ENCODE peak calls at places on chromosomes 7 and 10, in four cellular contexts. V is fibroblast of mammary gland, O is A549, I is AG10803. H is an unnamed sample.

GRCh38 chr10:69972951-69973350 is 79.7 kb upstream of the MACROH2A2 start:
- DNase-seq in V (peak; percentile 72), O (no peak), I (peak; percentile 28), H (no peak)

GRCh38 chr10:68600041-68600778 is 40.1 kb downstream of the TET1 start:
- DNase-seq in V (peak; percentile 73), O (peak; percentile 74), I (peak; percentile 83), H (peak; percentile 73)

GRCh38 chr10:78339251-78339650 is 305.6 kb downstream of the RPS24 start:
- DNase-seq in V (no peak), O (no peak), I (no peak), H (no peak)

GRCh38 chr7:15780271-15780670 is 93.8 kb upstream of the MEOX2 start:
- DNase-seq in V (peak; percentile 35), O (no peak), I (peak; percentile 80), H (peak; percentile 50)

GRCh38 chr7:11985376-11985775 is 153.4 kb upstream of the THSD7A start:
- DNase-seq in V (no peak), O (no peak), I (no peak), H (no peak)

GRCh38 chr7:105713488-105714465 is 132.5 kb upstream of the EFCAB10 start:
- DNase-seq in V (peak; percentile 17), O (no peak), I (peak; percentile 53), H (no peak)

GRCh38 chr10:94630017-94630688 is 53.4 kb upstream of the CYP2C18 start:
- DNase-seq in V (peak; percentile 32), O (peak; percentile 43), I (peak; percentile 26), H (no peak)

GRCh38 chr7:155710530-155710929 is 66.1 kb downstream of the RBM33 start:
- DNase-seq in V (no peak), O (no peak), I (no peak), H (no peak)

GRCh38 chr10:13448216-13448615 is 80.6 kb downstream of the BEND7 start:
- DNase-seq in V (peak; percentile 94), O (no peak), I (no peak), H (no peak)

GRCh38 chr7:32518534-32519140 is 23.3 kb downstream of the AVL9 start:
- DNase-seq in V (peak; percentile 85), O (peak; percentile 89), I (no peak), H (no peak)

GRCh38 chr10:72464438-72464837 is 109.7 kb upstream of the DNAJB12 start:
- DNase-seq in V (no peak), O (no peak), I (no peak), H (no peak)

GRCh38 chr10:126391162-126391880 is 3.0 kb upstream of the ADAM12 start:
- DNase-seq in V (peak; percentile 83), O (no peak), I (peak; percentile 48), H (no peak)

GRCh38 chr7:110307776-110308175 is 783.2 kb upstream of the LRRN3 start:
- DNase-seq in V (no peak), O (no peak), I (no peak), H (no peak)

GRCh38 chr10:61620511-61620910 is 42.2 kb upstream of the CABCOCO1 start:
- DNase-seq in V (no peak), O (no peak), I (no peak), H (no peak)

GRCh38 chr7:135537905-135538304 is 19.8 kb upstream of the NUP205 start:
- DNase-seq in V (no peak), O (no peak), I (no peak), H (no peak)

GRCh38 chr7:129778770-129779601 is 167.5 kb downstream of the NRF1 start:
- DNase-seq in V (no peak), O (no peak), I (no peak), H (no peak)

GRCh38 chr7:13291010-13291409 is 603.6 kb downstream of the ARL4A start:
- DNase-seq in V (peak; percentile 71), O (no peak), I (peak; percentile 21), H (no peak)

GRCh38 chr10:24552346-24553016 is 171.2 kb downstream of the ARHGAP21 start:
- DNase-seq in V (no peak), O (peak; percentile 58), I (no peak), H (peak; percentile 54)

GRCh38 chr10:62384057-62384446 is 9.9 kb downstream of the ZNF365 start:
- DNase-seq in V (peak; percentile 80), O (peak; percentile 10), I (peak; percentile 72), H (no peak)

GRCh38 chr10:115355162-115355760 is 262.1 kb downstream of the ATRNL1 start:
- DNase-seq in V (peak; percentile 71), O (peak; percentile 79), I (peak; percentile 52), H (peak; percentile 54)

GRCh38 chr10:63115732-63116383 is 17.3 kb upstream of the NRBF2 start:
- DNase-seq in V (peak; percentile 97), O (peak; percentile 39), I (peak; percentile 95), H (peak; percentile 9)

GRCh38 chr10:112959207-112959838 is 9.3 kb downstream of the TCF7L2 start:
- DNase-seq in V (peak; percentile 75), O (peak; percentile 49), I (peak; percentile 68), H (no peak)

GRCh38 chr10:129622736-129623135 is 155.7 kb downstream of the MGMT start:
- DNase-seq in V (no peak), O (no peak), I (no peak), H (no peak)

GRCh38 chr10:48470115-48470892 is 134.6 kb downstream of the ARHGAP22 start:
- DNase-seq in V (no peak), O (no peak), I (no peak), H (no peak)

GRCh38 chr10:32412499-32412853 is 33.5 kb upstream of the CCDC7 start:
- DNase-seq in V (peak; percentile 10), O (no peak), I (no peak), H (no peak)

GRCh38 chr10:100184426-100185219 is 1.2 kb downstream of the ERLIN1 start:
- DNase-seq in V (peak; percentile 43), O (peak; percentile 23), I (peak; percentile 20), H (no peak)

GRCh38 chr7:51299391-51300133 is 17.0 kb downstream of the COBL start:
- DNase-seq in V (no peak), O (no peak), I (no peak), H (no peak)
- TF ChIP-seq CTCF in V (no peak), O (no peak), I (no peak), H (peak; percentile 25)

GRCh38 chr7:45456105-45456504 is 118.1 kb upstream of the ADCY1 start:
- DNase-seq in V (no peak), O (no peak), I (no peak), H (no peak)
- TF ChIP-seq CTCF in V (no peak), O (no peak), I (no peak), H (no peak)

GRCh38 chr7:6422926-6423632 is 24.7 kb downstream of the DAGLB start:
- DNase-seq in V (no peak), O (no peak), I (no peak), H (no peak)

GRCh38 chr7:6424702-6425072 is 23.1 kb downstream of the DAGLB start:
- DNase-seq in V (no peak), O (no peak), I (no peak), H (no peak)

GRCh38 chr7:6422095-6422494 is 25.7 kb downstream of the DAGLB start:
- DNase-seq in V (no peak), O (no peak), I (no peak), H (no peak)

GRCh38 chr7:6425948-6426347 is 21.8 kb downstream of the DAGLB start:
- DNase-seq in V (no peak), O (no peak), I (no peak), H (no peak)

GRCh38 chr7:6423942-6424701 is 23.6 kb downstream of the DAGLB start:
- DNase-seq in V (peak; percentile 54), O (peak; percentile 51), I (peak; percentile 23), H (no peak)
- TF ChIP-seq CTCF in V (peak; percentile 9), O (peak; percentile 42), I (no peak), H (no peak)

DNA sequence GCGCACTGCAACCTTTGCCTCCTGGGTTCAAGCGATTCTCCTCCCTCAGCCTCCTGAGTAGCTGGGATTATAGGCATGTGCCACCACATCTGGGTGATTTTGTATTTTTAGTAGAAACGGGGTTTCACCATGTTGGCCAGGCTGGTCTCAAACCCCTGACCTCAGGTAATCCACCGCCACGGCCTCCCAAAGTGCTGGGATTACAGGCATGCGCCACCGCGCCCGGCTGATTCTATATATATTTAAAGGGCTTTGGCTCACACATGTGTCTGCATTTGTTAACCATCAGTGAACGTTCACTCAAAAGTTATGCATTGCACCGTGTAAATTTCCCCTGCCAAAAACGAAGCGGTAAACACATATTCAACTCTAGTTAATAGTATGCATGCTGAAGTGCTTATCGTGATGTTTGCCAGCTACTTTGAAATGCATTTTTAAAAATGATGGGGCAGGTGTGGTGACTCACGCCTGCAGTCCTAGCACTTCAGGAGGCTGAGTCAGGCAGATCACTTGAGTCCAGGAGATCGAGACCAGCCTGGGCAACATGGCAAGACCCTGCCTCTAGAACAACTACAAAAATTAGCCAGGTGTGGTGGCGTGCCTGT is 17.7 kb upstream of the WIPI2 start:
- DNase-seq in V (no peak), O (no peak), I (no peak), H (no peak)
- TF ChIP-seq CTCF in V (no peak), O (no peak), I (no peak), H (no peak)

GRCh38 chr7:131276736-131277135 is 50.9 kb upstream of the MKLN1 start:
- DNase-seq in V (no peak), O (no peak), I (no peak), H (no peak)
- TF ChIP-seq CTCF in V (no peak), O (no peak), I (no peak), H (no peak)

H was measured in endothelial cell.